ENCODE peak calls at places on chromosome 19, in six cellular contexts. J, X, R, W, D and Y are unnamed samples.

GRCh38 chr19:41784337-41785239 is 11.8 kb upstream of the CEACAM3 start:
- DNase-seq in J (no peak), X (no peak), D (no peak), W (no peak), R (no peak), Y (no peak)

GRCh38 chr19:45448887-45449299 is 18.9 kb upstream of the FOSB start:
- DNase-seq in R (no peak), J (no peak), W (no peak), D (no peak), X (no peak), Y (no peak)

GRCh38 chr19:48539503-48540096 is 12.4 kb upstream of the SULT2B1 start:
- DNase-seq in W (peak; percentile 58), D (peak; percentile 93), R (no peak), J (peak; percentile 63), X (no peak), Y (peak; percentile 89)

GRCh38 chr19:41998246-41999020 is 4.4 kb upstream of the ATP1A3 start:
- DNase-seq in D (peak; percentile 38), W (no peak), R (peak; percentile 11), J (no peak), X (peak; percentile 69), Y (no peak)

GRCh38 chr19:3404324-3405260 is 38.2 kb downstream of the NFIC start:
- DNase-seq in W (peak; percentile 58), X (no peak), J (peak; percentile 43), R (no peak), D (no peak), Y (no peak)

GRCh38 chr19:32061304-32061703 is 284.1 kb upstream of the ZNF507 start:
- DNase-seq in R (no peak), D (no peak), X (no peak), J (no peak), W (no peak), Y (no peak)

GRCh38 chr19:2355168-2356035 is 4.7 kb upstream of the TMPRSS9 start:
- DNase-seq in X (no peak), R (no peak), W (no peak), J (no peak), D (no peak), Y (no peak)

GRCh38 chr19:50458396-50459066 is 17.8 kb upstream of the EMC10 start:
- DNase-seq in R (no peak), W (no peak), X (no peak), J (no peak), D (no peak), Y (no peak)

GRCh38 chr19:5929179-5929578 is 15.1 kb downstream of the CAPS start:
- DNase-seq in R (no peak), X (no peak), W (no peak), D (no peak), J (no peak), Y (no peak)

GRCh38 chr19:55626350-55626749 is 2.0 kb upstream of the ZNF784 start:
- DNase-seq in J (no peak), R (no peak), X (peak; percentile 65), D (no peak), W (no peak), Y (no peak)

GRCh38 chr19:45267296-45267695 is 16.2 kb downstream of the MARK4 start:
- DNase-seq in X (no peak), D (no peak), W (no peak), J (no peak), R (no peak), Y (no peak)

GRCh38 chr19:33622505-33622808 is 704 bp downstream of the CHST8 start:
- DNase-seq in W (no peak), R (no peak), D (no peak), J (no peak), X (no peak), Y (no peak)

GRCh38 chr19:50661087-50661486 is 11.8 kb downstream of the C19orf81 start:
- DNase-seq in W (no peak), J (no peak), X (no peak), R (no peak), D (no peak), Y (no peak)